ENCODE peak calls at places on chromosomes 5 and 9, in four cellular contexts. One of them, this sample, is unnamed. For H3K4me1, the result is how much of the 10 kb centered on the place peaks cover.

GRCh38 chr5:10291736-10292135 is 16.0 kb downstream of the CMBL start:
- DNase-seq in GM23338: no peak
- DNase-seq in IMR-90: no peak
- DNase-seq in HCT116: no peak
- DNase-seq in this sample: no peak

GRCh38 chr5:54305737-54306136 is 4.6 kb downstream of the ARL15 start:
- DNase-seq in HCT116: no peak
- DNase-seq in GM23338: no peak
- DNase-seq in IMR-90: no peak
- DNase-seq in this sample: no peak

GRCh38 chr5:89878140-89878570 is 531.4 kb downstream of the CETN3 start:
- DNase-seq in IMR-90: peak
- DNase-seq in HCT116: peak
- DNase-seq in GM23338: peak
- DNase-seq in this sample: no peak

GRCh38 chr5:17482784-17483183 is 15.2 kb upstream of the TAF11L2 start:
- DNase-seq in HCT116: no peak
- DNase-seq in IMR-90: no peak
- DNase-seq in GM23338: no peak
- DNase-seq in this sample: no peak

GRCh38 chr9:22211588-22212360 is 202.7 kb upstream of the CDKN2B start:
- DNase-seq in IMR-90: peak
- DNase-seq in HCT116: peak
- DNase-seq in GM23338: no peak
- DNase-seq in this sample: no peak

GRCh38 chr9:123406691-123407536 is 50.9 kb downstream of the CRB2 start:
- DNase-seq in HCT116: no peak
- DNase-seq in GM23338: no peak
- DNase-seq in IMR-90: peak
- DNase-seq in this sample: peak

GRCh38 chr9:94870793-94871558 is 144.5 kb downstream of the AOPEP start:
- DNase-seq in HCT116: no peak
- DNase-seq in GM23338: no peak
- DNase-seq in IMR-90: no peak
- DNase-seq in this sample: no peak

GRCh38 chr5:158670199-158670598 is 429.5 kb downstream of the EBF1 start:
- DNase-seq in HCT116: no peak
- DNase-seq in IMR-90: no peak
- DNase-seq in GM23338: no peak
- DNase-seq in this sample: no peak

GRCh38 chr5:121429761-121430160 is 421.9 kb upstream of the FTMT start:
- DNase-seq in GM23338: no peak
- DNase-seq in HCT116: no peak
- DNase-seq in IMR-90: no peak
- DNase-seq in this sample: no peak

GRCh38 chr5:45862763-45863162 is 166.6 kb upstream of the HCN1 start:
- DNase-seq in HCT116: no peak
- DNase-seq in IMR-90: no peak
- DNase-seq in GM23338: peak
- DNase-seq in this sample: no peak

GRCh38 chr5:40333459-40334241 is 346.1 kb upstream of the PTGER4 start:
- DNase-seq in HCT116: no peak
- DNase-seq in GM23338: no peak
- DNase-seq in IMR-90: peak
- DNase-seq in this sample: no peak

GRCh38 chr9:68705636-68706578 is 867 bp downstream of the PIP5K1B start:
- DNase-seq in GM23338: peak
- DNase-seq in HCT116: no peak
- DNase-seq in IMR-90: no peak
- DNase-seq in this sample: peak

GRCh38 chr9:96149881-96150280 is 152.1 kb downstream of the HSD17B3 start:
- DNase-seq in GM23338: no peak
- DNase-seq in HCT116: no peak
- DNase-seq in IMR-90: no peak
- DNase-seq in this sample: no peak

GRCh38 chr9:98778711-98779530 is 17.4 kb downstream of the ANKS6 start:
- DNase-seq in GM23338: no peak
- DNase-seq in IMR-90: no peak
- DNase-seq in HCT116: no peak
- DNase-seq in this sample: no peak

GRCh38 chr9:34694811-34695210 is 3.7 kb upstream of the CCL19 start:
- DNase-seq in HCT116: no peak
- DNase-seq in IMR-90: no peak
- DNase-seq in GM23338: no peak
- DNase-seq in this sample: no peak

GRCh38 chr9:31588010-31588409 is 796.4 kb upstream of the ACO1 start:
- DNase-seq in GM23338: no peak
- DNase-seq in IMR-90: no peak
- DNase-seq in HCT116: no peak
- DNase-seq in this sample: no peak

GRCh38 chr5:2691530-2691929 is 59.9 kb downstream of the IRX2 start:
- DNase-seq in HCT116: no peak
- DNase-seq in GM23338: no peak
- DNase-seq in IMR-90: no peak
- DNase-seq in this sample: no peak

GRCh38 chr9:115209601-115210306 is 91.8 kb upstream of the TNC start:
- DNase-seq in IMR-90: peak
- DNase-seq in HCT116: no peak
- DNase-seq in GM23338: no peak
- DNase-seq in this sample: no peak

GRCh38 chr5:72602696-72603685 is 95.8 kb upstream of the ZNF366 start:
- DNase-seq in IMR-90: peak
- DNase-seq in HCT116: no peak
- DNase-seq in GM23338: no peak
- DNase-seq in this sample: no peak

GRCh38 chr5:167934561-167934971 is 356.9 kb upstream of the WWC1 start:
- DNase-seq in HCT116: no peak
- DNase-seq in GM23338: no peak
- DNase-seq in IMR-90: no peak
- DNase-seq in this sample: no peak

GRCh38 chr5:17185349-17185748 is 32.1 kb upstream of the BASP1 start:
- DNase-seq in GM23338: no peak
- DNase-seq in HCT116: no peak
- DNase-seq in IMR-90: no peak
- DNase-seq in this sample: no peak

GRCh38 chr9:686381-686813 is 155.1 kb upstream of the DMRT1 start:
- DNase-seq in HCT116: no peak
- DNase-seq in IMR-90: no peak
- DNase-seq in GM23338: no peak
- DNase-seq in this sample: no peak

GRCh38 chr5:172322028-172322965 is 38.7 kb upstream of the UBTD2 start:
- DNase-seq in GM23338: no peak
- DNase-seq in HCT116: no peak
- DNase-seq in IMR-90: no peak
- DNase-seq in this sample: no peak

GRCh38 chr9:31071606-31072286 is 1312.7 kb upstream of the ACO1 start:
- DNase-seq in GM23338: no peak
- DNase-seq in HCT116: no peak
- DNase-seq in IMR-90: no peak
- DNase-seq in this sample: no peak

GRCh38 chr5:83987513-83988292 is 267.0 kb upstream of the HAPLN1 start:
- DNase-seq in IMR-90: no peak
- DNase-seq in HCT116: no peak
- DNase-seq in GM23338: no peak
- DNase-seq in this sample: no peak

GRCh38 chr5:65141487-65141886 is 340.2 kb downstream of the ADAMTS6 start:
- DNase-seq in GM23338: no peak
- DNase-seq in HCT116: no peak
- DNase-seq in IMR-90: no peak
- DNase-seq in this sample: no peak

GRCh38 chr9:12494411-12494810 is 198.8 kb upstream of the TYRP1 start:
- DNase-seq in GM23338: no peak
- DNase-seq in HCT116: no peak
- DNase-seq in IMR-90: no peak
- DNase-seq in this sample: no peak

GRCh38 chr5:172643392-172643871 is 2.4 kb downstream of the NEURL1B start:
- DNase-seq in HCT116: no peak
- DNase-seq in IMR-90: no peak
- DNase-seq in GM23338: no peak
- DNase-seq in this sample: peak

GRCh38 chr5:66440202-66440680 is 156.0 kb upstream of the MAST4 start:
- DNase-seq in HCT116: no peak
- DNase-seq in GM23338: no peak
- DNase-seq in IMR-90: peak
- DNase-seq in this sample: no peak

GRCh38 chr5:89534331-89534730 is 651.3 kb upstream of the MEF2C start:
- DNase-seq in GM23338: no peak
- DNase-seq in HCT116: no peak
- DNase-seq in IMR-90: peak
- DNase-seq in this sample: no peak

GRCh38 chr5:142015781-142016533 is 3.1 kb upstream of the GNPDA1 start:
- DNase-seq in HCT116: no peak
- DNase-seq in GM23338: no peak
- DNase-seq in IMR-90: peak
- DNase-seq in this sample: no peak

GRCh38 chr9:76913467-76913866 is 7.6 kb upstream of the PRUNE2 start:
- DNase-seq in GM23338: no peak
- DNase-seq in HCT116: no peak
- DNase-seq in IMR-90: no peak
- DNase-seq in this sample: no peak

GRCh38 chr9:114779352-114779845 is 26.4 kb downstream of the TNFSF15 start:
- DNase-seq in GM23338: no peak
- DNase-seq in IMR-90: no peak
- DNase-seq in HCT116: peak
- DNase-seq in this sample: peak

GRCh38 chr5:38796739-38797108 is 49.1 kb upstream of the OSMR start:
- DNase-seq in GM23338: no peak
- DNase-seq in IMR-90: no peak
- DNase-seq in HCT116: no peak
- DNase-seq in this sample: no peak

GRCh38 chr5:98940586-98940985 is 11.8 kb upstream of the CHD1 start:
- DNase-seq in HCT116: no peak
- DNase-seq in IMR-90: peak
- DNase-seq in GM23338: peak
- DNase-seq in this sample: no peak

GRCh38 chr9:78552802-78553201 is 255.9 kb downstream of the PSAT1 start:
- DNase-seq in IMR-90: peak
- DNase-seq in GM23338: no peak
- DNase-seq in HCT116: no peak
- DNase-seq in this sample: no peak

GRCh38 chr5:9716838-9717281 is 86.7 kb upstream of the TAS2R1 start:
- DNase-seq in IMR-90: peak
- DNase-seq in GM23338: no peak
- DNase-seq in HCT116: no peak
- DNase-seq in this sample: no peak

GRCh38 chr9:136260936-136261472 is 15.4 kb upstream of the QSOX2 start:
- DNase-seq in GM23338: no peak
- DNase-seq in HCT116: no peak
- DNase-seq in IMR-90: no peak
- DNase-seq in this sample: no peak
- H3K4me1 ChIP-seq in GM23338: under half
- H3K4me1 ChIP-seq in HCT116: under half
- H3K4me1 ChIP-seq in IMR-90: under half
- H3K4me1 ChIP-seq in this sample: under half

GRCh38 chr5:34918025-34918424 is 2.5 kb downstream of the BRIX1 start:
- DNase-seq in GM23338: no peak
- DNase-seq in HCT116: no peak
- DNase-seq in IMR-90: no peak
- DNase-seq in this sample: no peak
- H3K4me3 ChIP-seq in GM23338: peak
- H3K4me3 ChIP-seq in HCT116: no peak
- H3K4me3 ChIP-seq in IMR-90: no peak
- H3K4me3 ChIP-seq in this sample: no peak

DNA sequence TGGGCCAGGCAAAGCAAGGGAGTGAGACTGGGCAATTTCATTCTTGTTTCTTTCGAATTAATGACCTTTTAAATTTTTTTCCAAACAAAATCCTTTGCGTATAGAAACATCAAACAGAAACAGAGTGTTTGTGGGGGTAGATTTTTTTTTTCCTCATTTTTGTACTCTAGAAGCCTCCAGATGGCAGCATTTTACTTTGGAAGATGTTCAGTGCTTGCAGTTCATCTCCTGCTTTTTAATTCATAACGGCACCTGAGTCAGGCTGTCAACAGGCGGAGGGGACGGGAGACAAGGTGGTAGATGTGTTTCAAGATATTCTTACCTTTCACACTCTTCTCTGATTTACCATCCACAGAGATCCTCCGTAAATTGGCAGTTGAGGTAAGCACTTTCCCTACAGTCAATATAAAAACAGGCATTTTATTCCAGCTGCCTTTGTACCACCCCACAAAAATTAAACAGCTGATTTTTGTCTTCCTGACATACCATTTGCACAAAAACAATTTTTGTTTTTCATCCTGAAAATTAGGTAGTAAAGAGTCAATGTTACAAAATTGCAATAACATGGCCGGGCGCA is 99.5 kb upstream of the FBXL17 start:
- DNase-seq in GM23338: peak
- DNase-seq in IMR-90: peak
- DNase-seq in HCT116: peak
- DNase-seq in this sample: peak
- TF ChIP-seq CTCF in GM23338: peak
- TF ChIP-seq CTCF in IMR-90: peak
- TF ChIP-seq CTCF in HCT116: peak
- TF ChIP-seq CTCF in this sample: no peak

GRCh38 chr5:124737651-124738050 is 8.8 kb downstream of the ZNF608 start:
- DNase-seq in IMR-90: no peak
- DNase-seq in GM23338: peak
- DNase-seq in HCT116: no peak
- DNase-seq in this sample: no peak
- H3K4me1 ChIP-seq in IMR-90: under half
- H3K4me1 ChIP-seq in GM23338: half or more
- H3K4me1 ChIP-seq in HCT116: under half
- H3K4me1 ChIP-seq in this sample: half or more

DNA sequence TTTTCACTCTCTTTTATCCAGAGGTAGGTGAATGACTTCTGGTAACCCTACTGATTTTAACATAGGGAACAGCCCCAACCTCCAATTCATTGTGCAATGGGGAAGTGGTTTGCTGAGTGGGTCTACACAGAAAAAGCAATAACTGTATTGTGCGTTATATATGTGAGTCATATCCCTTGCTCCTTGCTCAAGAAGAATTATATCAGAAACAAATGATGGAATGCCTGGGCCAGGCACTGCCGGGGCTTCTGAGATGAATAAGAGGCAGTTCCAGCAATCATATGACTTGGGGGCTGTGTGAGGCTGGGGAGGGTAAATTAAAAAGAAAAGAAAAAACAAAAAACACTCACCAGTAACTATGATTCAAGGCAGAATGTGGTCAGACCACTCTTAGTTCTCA is 79.2 kb upstream of the ABCA1 start:
- DNase-seq in GM23338: no peak
- DNase-seq in IMR-90: peak
- DNase-seq in HCT116: no peak
- DNase-seq in this sample: no peak
- H3K4me3 ChIP-seq in GM23338: no peak
- H3K4me3 ChIP-seq in IMR-90: no peak
- H3K4me3 ChIP-seq in HCT116: no peak
- H3K4me3 ChIP-seq in this sample: no peak

DNA sequence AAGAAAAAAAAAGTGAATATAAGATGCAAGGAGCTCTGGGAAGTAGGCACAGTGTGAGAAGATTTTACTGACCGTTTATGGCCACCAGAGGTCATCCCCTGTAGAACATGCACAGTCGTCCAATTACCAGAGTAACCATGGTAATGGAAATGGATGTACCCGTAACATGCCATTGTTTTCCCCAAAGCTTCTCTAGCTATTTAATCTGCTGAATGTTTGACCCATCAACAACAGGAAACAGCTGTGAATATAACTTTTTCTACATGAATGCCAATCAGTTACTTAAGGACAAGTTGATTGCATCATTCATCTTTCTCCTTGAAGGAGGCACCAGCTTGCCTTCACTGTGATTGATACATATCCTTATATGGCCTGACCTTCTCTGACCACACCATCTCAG is 1967.0 kb upstream of the CDH9 start:
- DNase-seq in GM23338: peak
- DNase-seq in IMR-90: no peak
- DNase-seq in HCT116: no peak
- DNase-seq in this sample: peak
- TF ChIP-seq CTCF in GM23338: peak
- TF ChIP-seq CTCF in IMR-90: no peak
- TF ChIP-seq CTCF in HCT116: no peak
- TF ChIP-seq CTCF in this sample: no peak

This sample was measured in mucosa of descending colon.